ENCODE peak calls at places on chromosome 18, in five cellular contexts. O is HCT116, F is GM12878, C is H1, W is HepG2. U is an unnamed sample.

GRCh38 chr18:61949946-61950345 is 57.1 kb upstream of the RNF152 start:
- DNase-seq in F (no peak), O (no peak), C (no peak), W (no peak), U (no peak)

GRCh38 chr18:34864836-34865497 is 154.9 kb downstream of the DTNA start:
- DNase-seq in F (no peak), C (no peak), W (no peak), O (no peak), U (no peak)

GRCh38 chr18:56124186-56124585 is 514.2 kb downstream of the TXNL1 start:
- DNase-seq in O (no peak), F (no peak), W (no peak), C (no peak), U (no peak)

GRCh38 chr18:53567935-53568574 is 656.4 kb downstream of the MBD2 start:
- DNase-seq in W (peak), O (no peak), F (no peak), C (peak), U (no peak)

GRCh38 chr18:48412339-48412929 is 3.3 kb upstream of the ZBTB7C start:
- DNase-seq in F (no peak), C (no peak), O (peak), W (peak), U (peak)

GRCh38 chr18:51070545-51070944 is 40.5 kb downstream of the SMAD4 start:
- DNase-seq in W (no peak), O (no peak), F (no peak), C (no peak), U (no peak)

GRCh38 chr18:3061581-3062416 is 48.9 kb upstream of the LPIN2 start:
- DNase-seq in O (no peak), W (no peak), C (no peak), F (no peak), U (no peak)

GRCh38 chr18:30163573-30163972 is 879.0 kb downstream of the DSC3 start:
- DNase-seq in O (no peak), W (no peak), F (no peak), C (no peak), U (no peak)

GRCh38 chr18:48975817-48976649 is 25.3 kb upstream of the SMAD7 start:
- DNase-seq in F (no peak), O (no peak), W (no peak), C (peak), U (peak)

GRCh38 chr18:76923485-76924085 is 101.2 kb downstream of the ZNF236 start:
- DNase-seq in C (peak), F (no peak), O (peak), W (peak), U (peak)

GRCh38 chr18:22494771-22495170 is 77.1 kb upstream of the CTAGE1 start:
- DNase-seq in W (no peak), C (no peak), F (no peak), O (no peak), U (no peak)

DNA sequence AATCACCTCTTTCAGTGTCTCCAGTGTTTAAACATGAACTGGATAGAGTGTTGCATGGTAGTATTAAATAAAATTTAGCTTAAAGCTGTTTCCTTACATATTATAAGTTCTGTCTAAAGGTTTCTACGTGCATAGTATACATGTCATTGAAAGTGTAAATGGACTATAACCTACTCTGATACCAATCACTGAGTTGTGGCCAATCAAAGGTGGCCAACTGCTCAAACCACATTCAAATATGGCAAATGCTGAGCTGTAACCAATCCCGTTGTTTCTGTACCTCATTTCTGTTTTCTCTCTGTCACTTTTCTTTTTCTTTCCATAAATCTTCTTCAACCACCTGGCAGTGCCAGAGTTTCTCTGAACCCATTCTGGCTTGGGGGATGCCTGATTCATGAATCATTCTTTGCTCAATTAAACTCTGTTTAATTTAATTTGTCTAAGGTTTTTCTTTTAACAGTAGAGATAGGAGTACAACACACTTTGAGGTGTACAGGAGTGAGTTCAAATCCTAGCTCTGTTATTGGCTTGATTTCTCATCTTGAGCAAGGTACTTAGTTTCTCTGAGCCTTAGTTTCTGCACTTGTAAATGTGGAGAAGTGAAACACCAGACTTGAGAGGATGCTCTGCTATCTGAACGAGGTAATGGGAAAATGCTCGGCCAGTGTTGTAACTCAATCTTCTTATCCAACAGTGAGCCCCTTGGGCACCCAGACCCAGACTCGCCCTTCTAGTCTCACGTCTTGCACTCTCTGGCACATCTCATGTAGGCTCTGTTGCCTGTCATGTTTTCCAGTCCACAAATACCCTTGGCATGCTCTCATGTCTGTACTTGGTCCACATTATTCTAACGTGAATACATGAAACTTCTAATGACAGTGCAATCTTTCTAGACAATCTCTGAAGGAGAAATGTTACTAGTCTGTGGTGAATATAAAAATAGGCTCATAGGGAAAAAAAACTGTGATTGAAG is 228.0 kb downstream of the PIK3C3 start:
- DNase-seq in W (no peak), F (no peak), C (no peak), O (no peak), U (no peak)
- TF ChIP-seq ZNF274 in W (no peak), F (no peak), C (no peak), O (no peak), U (no peak)

GRCh38 chr18:10141559-10141958 is 227.7 kb downstream of the VAPA start:
- DNase-seq in W (no peak), O (no peak), F (no peak), C (peak), U (no peak)
- H2AFZ ChIP-seq in W (no peak), O (no peak), F (no peak), C (no peak), U (no peak)

GRCh38 chr18:31825772-31826171 is 65.1 kb upstream of the SLC25A52 start:
- DNase-seq in C (peak), W (no peak), O (no peak), F (peak), U (no peak)
- TF ChIP-seq ZNF274 in C (no peak), W (no peak), O (no peak), F (no peak), U (no peak)

GRCh38 chr18:9634856-9635255 is 20.5 kb upstream of the PPP4R1 start:
- DNase-seq in C (no peak), F (no peak), O (no peak), W (no peak), U (no peak)

GRCh38 chr18:9637036-9637767 is 22.8 kb upstream of the PPP4R1 start:
- DNase-seq in O (no peak), C (no peak), W (no peak), F (no peak), U (no peak)

GRCh38 chr18:9643549-9643948 is 29.2 kb upstream of the PPP4R1 start:
- DNase-seq in O (peak), W (peak), F (no peak), C (no peak), U (no peak)

GRCh38 chr18:9642799-9643445 is 28.6 kb upstream of the PPP4R1 start:
- DNase-seq in O (no peak), F (no peak), W (no peak), C (no peak), U (no peak)

DNA sequence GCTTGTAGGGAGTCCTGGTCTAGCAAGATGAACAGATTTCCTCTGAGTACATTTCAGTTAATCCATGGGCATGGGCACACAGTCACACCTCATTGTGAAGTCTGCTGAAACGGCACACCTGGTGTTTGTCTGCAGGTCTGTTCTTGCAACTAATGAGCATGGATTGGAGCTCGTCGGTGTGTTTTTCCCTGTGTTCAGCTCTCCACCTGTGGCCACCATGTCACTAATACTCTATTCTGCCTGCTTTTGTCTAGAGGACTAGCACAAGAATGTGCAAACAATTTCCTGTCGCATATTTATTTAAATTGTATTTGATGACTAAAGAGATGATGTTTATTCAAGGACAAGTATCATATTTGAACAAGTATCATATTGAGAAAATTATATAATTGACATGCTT is 24.5 kb upstream of the PPP4R1 start:
- DNase-seq in F (no peak), C (no peak), W (no peak), O (no peak), U (no peak)
- H2AFZ ChIP-seq in F (no peak), C (no peak), W (no peak), O (no peak), U (peak)

GRCh38 chr18:58026395-58026794 is 17.6 kb upstream of the NEDD4L start:
- DNase-seq in F (no peak), W (no peak), O (no peak), C (no peak), U (no peak)
- TF ChIP-seq ZNF274 in F (no peak), W (no peak), O (no peak), C (no peak), U (no peak)

U was measured in K562.